ENCODE peak calls at places on chromosomes 13 and 19, in seven cellular contexts. One of them, this sample, is unnamed.
A peak's percentile ranks its signal among the peaks of the same experiment; 100 is the strongest.

GRCh38 chr13:112143046-112143752 is 76.2 kb downstream of the SOX1 start:
- DNase-seq in colonic mucosa: no peak
- DNase-seq in NT2/D1: no peak
- DNase-seq in mammary epithelial cell: no peak
- DNase-seq in H1: no peak
- DNase-seq in neuronal stem cell: no peak
- DNase-seq in GM23248: no peak
- DNase-seq in this sample: no peak

GRCh38 chr13:38349386-38350113 is at the start of gene UFM1:
- DNase-seq in NT2/D1: peak; percentile 70
- DNase-seq in GM23248: peak; percentile 96
- DNase-seq in colonic mucosa: peak; percentile 94
- DNase-seq in neuronal stem cell: peak; percentile 88
- DNase-seq in H1: peak; percentile 68
- DNase-seq in mammary epithelial cell: peak; percentile 90
- DNase-seq in this sample: peak; percentile 89

GRCh38 chr13:40171566-40171965 is 494.9 kb downstream of the FOXO1 start:
- DNase-seq in H1: no peak
- DNase-seq in mammary epithelial cell: no peak
- DNase-seq in NT2/D1: no peak
- DNase-seq in GM23248: no peak
- DNase-seq in colonic mucosa: no peak
- DNase-seq in neuronal stem cell: no peak
- DNase-seq in this sample: no peak

GRCh38 chr19:10237702-10238101 is 6.6 kb upstream of the S1PR2 start:
- DNase-seq in GM23248: no peak
- DNase-seq in neuronal stem cell: no peak
- DNase-seq in NT2/D1: no peak
- DNase-seq in colonic mucosa: no peak
- DNase-seq in mammary epithelial cell: no peak
- DNase-seq in H1: no peak
- DNase-seq in this sample: no peak

GRCh38 chr13:111940892-111941291 is 126.1 kb upstream of the SOX1 start:
- DNase-seq in NT2/D1: no peak
- DNase-seq in neuronal stem cell: no peak
- DNase-seq in H1: no peak
- DNase-seq in mammary epithelial cell: no peak
- DNase-seq in GM23248: no peak
- DNase-seq in colonic mucosa: no peak
- DNase-seq in this sample: no peak

GRCh38 chr19:47776568-47776967 is 1.9 kb upstream of the SELENOW start:
- DNase-seq in neuronal stem cell: no peak
- DNase-seq in H1: no peak
- DNase-seq in colonic mucosa: peak; percentile 46
- DNase-seq in mammary epithelial cell: peak; percentile 97
- DNase-seq in GM23248: no peak
- DNase-seq in NT2/D1: no peak
- DNase-seq in this sample: no peak

GRCh38 chr13:51000576-51001260 is 91.1 kb downstream of the RNASEH2B start:
- DNase-seq in NT2/D1: no peak
- DNase-seq in GM23248: peak; percentile 89
- DNase-seq in colonic mucosa: no peak
- DNase-seq in H1: no peak
- DNase-seq in neuronal stem cell: no peak
- DNase-seq in mammary epithelial cell: peak; percentile 92
- DNase-seq in this sample: no peak

GRCh38 chr19:48110350-48110966 is at the start of gene PLA2G4C:
- DNase-seq in mammary epithelial cell: peak; percentile 85
- DNase-seq in GM23248: peak; percentile 97
- DNase-seq in neuronal stem cell: peak; percentile 78
- DNase-seq in colonic mucosa: peak; percentile 81
- DNase-seq in H1: peak; percentile 83
- DNase-seq in NT2/D1: peak; percentile 77
- DNase-seq in this sample: peak; percentile 77

GRCh38 chr19:15378529-15379082 is 981 bp downstream of the AKAP8 start:
- DNase-seq in H1: no peak
- DNase-seq in NT2/D1: peak; percentile 23
- DNase-seq in GM23248: peak; percentile 82
- DNase-seq in mammary epithelial cell: peak; percentile 52
- DNase-seq in colonic mucosa: peak; percentile 57
- DNase-seq in neuronal stem cell: peak; percentile 20
- DNase-seq in this sample: peak; percentile 66

GRCh38 chr13:27487776-27488175 is 37.4 kb upstream of the MTIF3 start:
- DNase-seq in neuronal stem cell: no peak
- DNase-seq in colonic mucosa: no peak
- DNase-seq in H1: no peak
- DNase-seq in mammary epithelial cell: no peak
- DNase-seq in NT2/D1: no peak
- DNase-seq in GM23248: peak; percentile 33
- DNase-seq in this sample: no peak

GRCh38 chr13:94505730-94506129 is 26.2 kb upstream of the DCT start:
- DNase-seq in H1: no peak
- DNase-seq in NT2/D1: no peak
- DNase-seq in neuronal stem cell: no peak
- DNase-seq in GM23248: no peak
- DNase-seq in colonic mucosa: no peak
- DNase-seq in mammary epithelial cell: no peak
- DNase-seq in this sample: no peak

GRCh38 chr13:50910483-50910805 is 853 bp downstream of the RNASEH2B start:
- DNase-seq in NT2/D1: no peak
- DNase-seq in H1: no peak
- DNase-seq in GM23248: peak; percentile 71
- DNase-seq in neuronal stem cell: peak; percentile 29
- DNase-seq in mammary epithelial cell: no peak
- DNase-seq in colonic mucosa: peak; percentile 28
- DNase-seq in this sample: no peak

GRCh38 chr19:51726049-51726448 is 2.3 kb upstream of the HAS1 start:
- DNase-seq in colonic mucosa: peak; percentile 39
- DNase-seq in mammary epithelial cell: peak; percentile 100
- DNase-seq in neuronal stem cell: no peak
- DNase-seq in NT2/D1: no peak
- DNase-seq in GM23248: peak; percentile 87
- DNase-seq in H1: no peak
- DNase-seq in this sample: no peak

GRCh38 chr19:2171349-2172145 is 7.8 kb downstream of the DOT1L start:
- DNase-seq in H1: no peak
- DNase-seq in GM23248: no peak
- DNase-seq in colonic mucosa: no peak
- DNase-seq in NT2/D1: no peak
- DNase-seq in neuronal stem cell: no peak
- DNase-seq in mammary epithelial cell: no peak
- DNase-seq in this sample: peak; percentile 44

GRCh38 chr19:10617409-10618121 is 7.8 kb upstream of the SLC44A2 start:
- DNase-seq in colonic mucosa: no peak
- DNase-seq in GM23248: peak; percentile 54
- DNase-seq in neuronal stem cell: no peak
- DNase-seq in mammary epithelial cell: peak; percentile 86
- DNase-seq in H1: no peak
- DNase-seq in NT2/D1: no peak
- DNase-seq in this sample: no peak

GRCh38 chr19:6412111-6412999 is 12.3 kb downstream of the KHSRP start:
- DNase-seq in neuronal stem cell: no peak
- DNase-seq in NT2/D1: no peak
- DNase-seq in mammary epithelial cell: no peak
- DNase-seq in H1: peak; percentile 57
- DNase-seq in colonic mucosa: peak; percentile 73
- DNase-seq in GM23248: peak; percentile 32
- DNase-seq in this sample: peak; percentile 55

GRCh38 chr13:113952151-113952982 is 21.5 kb downstream of the C13orf46 start:
- DNase-seq in H1: no peak
- DNase-seq in GM23248: no peak
- DNase-seq in mammary epithelial cell: no peak
- DNase-seq in neuronal stem cell: no peak
- DNase-seq in colonic mucosa: no peak
- DNase-seq in NT2/D1: no peak
- DNase-seq in this sample: no peak

GRCh38 chr19:55723491-55723890 is 14.7 kb downstream of the NLRP9 start:
- DNase-seq in mammary epithelial cell: no peak
- DNase-seq in H1: no peak
- DNase-seq in NT2/D1: no peak
- DNase-seq in GM23248: no peak
- DNase-seq in neuronal stem cell: no peak
- DNase-seq in colonic mucosa: no peak
- DNase-seq in this sample: no peak

GRCh38 chr19:45691516-45692186 is at the start of gene SNRPD2:
- DNase-seq in mammary epithelial cell: peak; percentile 94
- DNase-seq in neuronal stem cell: peak; percentile 96
- DNase-seq in GM23248: peak; percentile 98
- DNase-seq in NT2/D1: peak; percentile 82
- DNase-seq in H1: no peak
- DNase-seq in colonic mucosa: peak; percentile 94
- DNase-seq in this sample: peak; percentile 94

GRCh38 chr13:111393221-111393790 is 72.9 kb downstream of the TEX29 start:
- DNase-seq in GM23248: no peak
- DNase-seq in mammary epithelial cell: no peak
- DNase-seq in colonic mucosa: no peak
- DNase-seq in NT2/D1: no peak
- DNase-seq in neuronal stem cell: no peak
- DNase-seq in H1: no peak
- DNase-seq in this sample: no peak

GRCh38 chr19:44575116-44575700 is 38.2 kb upstream of the IGSF23 start:
- DNase-seq in H1: no peak
- DNase-seq in mammary epithelial cell: no peak
- DNase-seq in NT2/D1: no peak
- DNase-seq in neuronal stem cell: no peak
- DNase-seq in GM23248: no peak
- DNase-seq in colonic mucosa: no peak
- DNase-seq in this sample: no peak

GRCh38 chr19:47229674-47230121 is 1.3 kb downstream of the BBC3 start:
- DNase-seq in neuronal stem cell: no peak
- DNase-seq in NT2/D1: no peak
- DNase-seq in colonic mucosa: peak; percentile 59
- DNase-seq in H1: no peak
- DNase-seq in mammary epithelial cell: no peak
- DNase-seq in GM23248: peak; percentile 57
- DNase-seq in this sample: peak; percentile 32

GRCh38 chr19:2494447-2495129 is 18.7 kb downstream of the GADD45B start:
- DNase-seq in GM23248: peak; percentile 97
- DNase-seq in H1: no peak
- DNase-seq in NT2/D1: no peak
- DNase-seq in colonic mucosa: peak; percentile 76
- DNase-seq in mammary epithelial cell: peak; percentile 43
- DNase-seq in neuronal stem cell: no peak
- DNase-seq in this sample: no peak

GRCh38 chr13:41411536-41411935 is 45.8 kb upstream of the RGCC start:
- DNase-seq in GM23248: peak; percentile 68
- DNase-seq in H1: no peak
- DNase-seq in colonic mucosa: no peak
- DNase-seq in mammary epithelial cell: peak; percentile 42
- DNase-seq in NT2/D1: peak; percentile 20
- DNase-seq in neuronal stem cell: peak; percentile 24
- DNase-seq in this sample: no peak

GRCh38 chr13:77919351-77920294 is 992 bp upstream of the EDNRB start:
- DNase-seq in neuronal stem cell: peak; percentile 18
- DNase-seq in GM23248: peak; percentile 55
- DNase-seq in H1: peak; percentile 36
- DNase-seq in mammary epithelial cell: no peak
- DNase-seq in colonic mucosa: peak; percentile 35
- DNase-seq in NT2/D1: no peak
- DNase-seq in this sample: no peak
- H3K9ac ChIP-seq in neuronal stem cell: peak overlapping the region; percentile 68
- H3K9ac ChIP-seq in GM23248: peak overlapping the region; percentile 45
- H3K9ac ChIP-seq in H1: no peak overlapping the region
- H3K9ac ChIP-seq in mammary epithelial cell: no peak overlapping the region
- H3K9ac ChIP-seq in colonic mucosa: peak overlapping the region; percentile 19
- H3K9ac ChIP-seq in NT2/D1: no peak overlapping the region
- H3K9ac ChIP-seq in this sample: no peak overlapping the region

DNA sequence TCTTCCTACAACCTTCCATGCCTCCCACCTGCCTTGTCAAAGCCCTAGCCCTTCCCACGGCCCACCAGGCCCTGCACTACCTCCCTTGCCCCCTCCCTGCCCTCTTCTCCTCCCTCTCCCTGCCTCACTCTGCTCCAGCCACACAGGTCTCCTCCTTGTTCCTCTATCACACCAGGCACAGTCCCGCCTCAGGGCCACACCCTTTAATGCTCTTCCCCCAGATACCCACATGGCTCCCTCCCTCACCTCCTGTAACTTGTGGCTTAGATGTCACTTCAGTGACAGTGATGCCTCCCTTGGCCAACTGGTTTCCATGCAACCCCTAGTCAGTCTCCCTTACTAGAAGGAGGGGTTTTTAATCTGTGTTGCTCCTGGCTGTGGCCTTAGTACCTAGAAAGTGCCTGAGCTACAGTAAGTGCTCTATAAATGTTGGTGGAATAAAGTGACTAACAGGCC is 1.3 kb downstream of the SIRT6 start:
- DNase-seq in H1: no peak
- DNase-seq in GM23248: peak; percentile 26
- DNase-seq in NT2/D1: no peak
- DNase-seq in mammary epithelial cell: no peak
- DNase-seq in colonic mucosa: peak; percentile 59
- DNase-seq in neuronal stem cell: no peak
- DNase-seq in this sample: no peak
- H3K9ac ChIP-seq in H1: no peak overlapping the region
- H3K9ac ChIP-seq in GM23248: peak overlapping the region; percentile 87
- H3K9ac ChIP-seq in NT2/D1: peak overlapping the region; percentile 17
- H3K9ac ChIP-seq in mammary epithelial cell: no peak overlapping the region
- H3K9ac ChIP-seq in colonic mucosa: peak overlapping the region; percentile 58
- H3K9ac ChIP-seq in neuronal stem cell: no peak overlapping the region
- H3K9ac ChIP-seq in this sample: peak overlapping the region; percentile 94

GRCh38 chr13:96996097-96996496 is 1.8 kb upstream of the OXGR1 start:
- DNase-seq in H1: no peak
- DNase-seq in colonic mucosa: no peak
- DNase-seq in neuronal stem cell: no peak
- DNase-seq in mammary epithelial cell: no peak
- DNase-seq in NT2/D1: no peak
- DNase-seq in GM23248: no peak
- DNase-seq in this sample: no peak

GRCh38 chr13:96994030-96994848 is at the start of gene OXGR1:
- DNase-seq in colonic mucosa: peak; percentile 30
- DNase-seq in mammary epithelial cell: no peak
- DNase-seq in neuronal stem cell: peak; percentile 6
- DNase-seq in H1: no peak
- DNase-seq in NT2/D1: no peak
- DNase-seq in GM23248: peak; percentile 14
- DNase-seq in this sample: no peak

GRCh38 chr13:96996886-96997285 is 2.6 kb upstream of the OXGR1 start:
- DNase-seq in GM23248: no peak
- DNase-seq in NT2/D1: no peak
- DNase-seq in colonic mucosa: no peak
- DNase-seq in mammary epithelial cell: no peak
- DNase-seq in neuronal stem cell: no peak
- DNase-seq in H1: no peak
- DNase-seq in this sample: no peak

GRCh38 chr13:96993660-96994029 is 631 bp downstream of the OXGR1 start:
- DNase-seq in NT2/D1: no peak
- DNase-seq in colonic mucosa: no peak
- DNase-seq in H1: no peak
- DNase-seq in mammary epithelial cell: no peak
- DNase-seq in neuronal stem cell: no peak
- DNase-seq in GM23248: peak; percentile 5
- DNase-seq in this sample: no peak

GRCh38 chr13:96994849-96995243 is 570 bp upstream of the OXGR1 start:
- DNase-seq in neuronal stem cell: no peak
- DNase-seq in GM23248: no peak
- DNase-seq in colonic mucosa: no peak
- DNase-seq in mammary epithelial cell: no peak
- DNase-seq in H1: no peak
- DNase-seq in NT2/D1: no peak
- DNase-seq in this sample: no peak
- H3K9ac ChIP-seq in neuronal stem cell: no peak overlapping the region
- H3K9ac ChIP-seq in GM23248: no peak overlapping the region
- H3K9ac ChIP-seq in colonic mucosa: peak overlapping the region; percentile 34
- H3K9ac ChIP-seq in mammary epithelial cell: no peak overlapping the region
- H3K9ac ChIP-seq in H1: no peak overlapping the region
- H3K9ac ChIP-seq in NT2/D1: no peak overlapping the region
- H3K9ac ChIP-seq in this sample: no peak overlapping the region

GRCh38 chr13:23472189-23472588 is 38.7 kb upstream of the SACS start:
- DNase-seq in mammary epithelial cell: no peak
- DNase-seq in colonic mucosa: no peak
- DNase-seq in H1: no peak
- DNase-seq in GM23248: no peak
- DNase-seq in NT2/D1: no peak
- DNase-seq in neuronal stem cell: no peak
- DNase-seq in this sample: no peak
- H3K9ac ChIP-seq in mammary epithelial cell: no peak overlapping the region
- H3K9ac ChIP-seq in colonic mucosa: no peak overlapping the region
- H3K9ac ChIP-seq in H1: no peak overlapping the region
- H3K9ac ChIP-seq in GM23248: no peak overlapping the region
- H3K9ac ChIP-seq in NT2/D1: no peak overlapping the region
- H3K9ac ChIP-seq in neuronal stem cell: no peak overlapping the region
- H3K9ac ChIP-seq in this sample: no peak overlapping the region

This sample was measured in DND-41.